ENCODE peak calls at places on chromosome 20, in eight cellular contexts. V is naive thymus-derived CD8-positive, alpha-beta T cell; A is activated CD4-positive, alpha-beta T cell treated with anti-CD3 and anti-CD28 coated beads, Interleukin-2, amount 10 ng/mL, durations not matched to agents 7 days and 5 days; Q is NAMALWA; U is Calu3; E is effector memory CD8-positive, alpha-beta T cell; F is HT1080; L is AG10803. P is an unnamed sample.
A peak's percentile ranks its signal among the peaks of the same experiment; 100 is the strongest.

GRCh38 chr20:28562510-28562898 is 2695.0 kb upstream of the DEFB115 start:
- DNase-seq in A (no peak), V (no peak), L (peak; percentile 73), Q (no peak), U (no peak), E (no peak), F (peak; percentile 80), P (no peak)

GRCh38 chr20:62337558-62338293 is 29.4 kb downstream of the LAMA5 start:
- DNase-seq in U (no peak), A (no peak), E (no peak), Q (peak; percentile 80), V (no peak), F (no peak), L (no peak), P (no peak)

GRCh38 chr20:16284385-16285100 is 288.7 kb downstream of the KIF16B start:
- DNase-seq in L (no peak), Q (no peak), F (no peak), A (no peak), V (no peak), E (no peak), U (no peak), P (no peak)

GRCh38 chr20:29741594-29741893 is 1515.9 kb upstream of the DEFB115 start:
- DNase-seq in F (no peak), Q (no peak), E (no peak), U (no peak), L (no peak), A (no peak), V (no peak), P (no peak)

GRCh38 chr20:45073182-45073581 is 27.7 kb downstream of the KCNS1 start:
- DNase-seq in U (no peak), F (no peak), V (no peak), A (no peak), Q (no peak), E (no peak), L (no peak), P (no peak)

GRCh38 chr20:19397676-19398075 is 185.2 kb downstream of the SLC24A3 start:
- DNase-seq in A (no peak), V (peak; percentile 2), U (no peak), L (no peak), Q (peak; percentile 2), F (peak; percentile 29), E (no peak), P (no peak)

GRCh38 chr20:572752-573151 is 29.2 kb upstream of the CSNK2A1 start:
- DNase-seq in V (no peak), F (no peak), A (no peak), E (no peak), Q (no peak), L (no peak), U (no peak), P (no peak)

GRCh38 chr20:63542031-63542559 is 4.9 kb upstream of the PTK6 start:
- DNase-seq in E (no peak), Q (no peak), V (no peak), A (no peak), U (no peak), L (no peak), F (no peak), P (no peak)

GRCh38 chr20:38825901-38826625 is 20.6 kb downstream of the PPP1R16B start:
- DNase-seq in U (peak; percentile 53), F (peak; percentile 60), E (no peak), Q (no peak), A (no peak), V (no peak), L (peak; percentile 24), P (no peak)

GRCh38 chr20:40535816-40536215 is 153.2 kb downstream of the MAFB start:
- DNase-seq in Q (no peak), A (no peak), L (no peak), F (peak; percentile 39), V (no peak), U (no peak), E (no peak), P (no peak)

GRCh38 chr20:56783826-56784225 is 154.7 kb downstream of the TFAP2C start:
- DNase-seq in A (no peak), U (no peak), L (no peak), E (no peak), F (no peak), Q (no peak), V (no peak), P (no peak)

GRCh38 chr20:36096404-36096799 is 58.1 kb upstream of the EPB41L1 start:
- DNase-seq in F (no peak), L (no peak), E (no peak), A (no peak), Q (no peak), V (no peak), U (no peak), P (no peak)

GRCh38 chr20:25989196-25989595 is 292.5 kb upstream of the ZNF337 start:
- DNase-seq in A (no peak), V (no peak), L (no peak), E (no peak), U (no peak), Q (no peak), F (no peak), P (no peak)

GRCh38 chr20:5559937-5560336 is 190.3 kb upstream of the SHLD1 start:
- DNase-seq in V (no peak), E (no peak), L (no peak), F (no peak), U (no peak), A (no peak), Q (no peak), P (no peak)

GRCh38 chr20:32168184-32168910 is 39.2 kb downstream of the PLAGL2 start:
- DNase-seq in Q (no peak), V (no peak), E (no peak), F (peak; percentile 37), L (peak; percentile 9), U (no peak), A (no peak), P (no peak)

GRCh38 chr20:44073011-44073674 is 113.8 kb downstream of the JPH2 start:
- DNase-seq in V (no peak), A (no peak), E (no peak), F (no peak), Q (no peak), U (no peak), L (no peak), P (no peak)

GRCh38 chr20:19909696-19910095 is 107.5 kb upstream of the NAA20 start:
- DNase-seq in Q (no peak), E (no peak), V (no peak), A (no peak), F (no peak), U (no peak), L (peak; percentile 57), P (no peak)